ENCODE peak calls at places on chromosomes 2 and 18, in five cellular contexts. M is Peyer's patch; V is HepG2; A is CD8-positive, alpha-beta memory T cell; T is heart left ventricle. C is an unnamed sample. For H3K4me1, the result is how much of the 10 kb centered on the place peaks cover.

GRCh38 chr2:74628538-74629105 is 19.5 kb downstream of the M1AP start:
- DNase-seq in T (no peak), V (no peak), M (no peak), A (no peak), C (no peak)

GRCh38 chr2:26668041-26668440 is 24.5 kb upstream of the KCNK3 start:
- DNase-seq in A (no peak), V (no peak), T (no peak), M (no peak), C (no peak)

GRCh38 chr2:86078801-86079545 is 26.7 kb downstream of the POLR1A start:
- DNase-seq in T (peak), A (peak), V (no peak), M (no peak), C (no peak)

GRCh38 chr2:85905187-85905666 is 16.4 kb upstream of the ST3GAL5 start:
- DNase-seq in V (no peak), T (no peak), A (no peak), M (no peak), C (no peak)

GRCh38 chr2:56132138-56132537 is 51.7 kb upstream of the CCDC85A start:
- DNase-seq in V (peak), A (no peak), M (no peak), T (no peak), C (no peak)

GRCh38 chr2:231523451-231524266 is 6.6 kb downstream of the NMUR1 start:
- DNase-seq in M (no peak), A (peak), T (no peak), V (no peak), C (no peak)

GRCh38 chr18:29853126-29853525 is 1189.4 kb downstream of the DSC3 start:
- DNase-seq in T (no peak), M (no peak), A (no peak), V (no peak), C (no peak)

GRCh38 chr2:187150667-187151066 is 297.4 kb downstream of the CALCRL start:
- DNase-seq in M (no peak), T (no peak), A (no peak), V (no peak), C (no peak)

GRCh38 chr2:113406114-113406513 is 31.4 kb upstream of the ZNG1B start:
- DNase-seq in V (no peak), T (no peak), M (no peak), A (no peak), C (no peak)

GRCh38 chr2:182870227-182870626 is 3.8 kb upstream of the FRZB start:
- DNase-seq in T (no peak), A (no peak), V (peak), M (no peak), C (no peak)

GRCh38 chr2:33268246-33268831 is 208.1 kb upstream of the RASGRP3 start:
- DNase-seq in M (no peak), A (no peak), T (no peak), V (no peak), C (no peak)

GRCh38 chr2:196607073-196607472 is 32.4 kb upstream of the CCDC150 start:
- DNase-seq in M (no peak), T (no peak), V (no peak), A (no peak), C (no peak)

GRCh38 chr2:152247337-152247695 is 71.8 kb upstream of the STAM2 start:
- DNase-seq in M (no peak), A (no peak), T (no peak), V (no peak), C (no peak)

GRCh38 chr2:171787333-171788072 is 100.2 kb downstream of the DYNC1I2 start:
- DNase-seq in M (no peak), T (no peak), V (peak), A (no peak), C (no peak)

GRCh38 chr18:9109523-9109922 is 7.0 kb downstream of the NDUFV2 start:
- DNase-seq in M (no peak), A (no peak), V (no peak), T (no peak), C (no peak)

GRCh38 chr2:110679337-110679707 is 1.5 kb upstream of the BUB1 start:
- DNase-seq in A (no peak), M (no peak), V (no peak), T (no peak), C (no peak)

GRCh38 chr2:6069354-6069753 is 377.2 kb downstream of the SOX11 start:
- DNase-seq in V (no peak), A (no peak), T (no peak), M (no peak), C (no peak)

GRCh38 chr2:8217366-8218125 is 464.3 kb upstream of the ID2 start:
- DNase-seq in V (no peak), M (no peak), A (no peak), T (no peak), C (no peak)

GRCh38 chr2:232142049-232142448 is 180.5 kb downstream of the DIS3L2 start:
- DNase-seq in T (peak), V (peak), M (no peak), A (no peak), C (no peak)

GRCh38 chr18:74836296-74837139 is 238.8 kb downstream of the ZNF407 start:
- DNase-seq in M (no peak), A (no peak), V (peak), T (peak), C (no peak)

GRCh38 chr2:195590199-195590865 is 66.7 kb upstream of the SLC39A10 start:
- DNase-seq in V (no peak), T (peak), M (no peak), A (no peak), C (no peak)

GRCh38 chr18:79911009-79911870 is 40.2 kb downstream of the SLC66A2 start:
- DNase-seq in A (no peak), V (no peak), M (no peak), T (no peak), C (peak)

GRCh38 chr18:8856187-8856586 is 150.8 kb downstream of the MTCL1 start:
- DNase-seq in V (no peak), A (no peak), M (no peak), T (no peak), C (no peak)

GRCh38 chr2:231425811-231426703 is 30.5 kb downstream of the B3GNT7 start:
- DNase-seq in V (no peak), T (no peak), M (no peak), A (peak), C (no peak)

GRCh38 chr2:138744709-138745108 is 35.5 kb downstream of the NXPH2 start:
- DNase-seq in A (no peak), V (no peak), M (no peak), T (no peak), C (peak)

GRCh38 chr2:64540615-64541014 is 16.5 kb downstream of the AFTPH start:
- DNase-seq in M (no peak), T (no peak), V (no peak), A (no peak), C (no peak)

GRCh38 chr2:175743020-175743419 is 259.0 kb downstream of the LNPK start:
- DNase-seq in A (no peak), T (no peak), V (no peak), M (no peak), C (no peak)

GRCh38 chr2:128615571-128615970 is 296.9 kb upstream of the HS6ST1 start:
- DNase-seq in V (no peak), M (peak), T (no peak), A (no peak), C (peak)

GRCh38 chr2:135010200-135010942 is 36.9 kb downstream of the MAP3K19 start:
- DNase-seq in T (no peak), M (no peak), V (no peak), A (no peak), C (no peak)

DNA sequence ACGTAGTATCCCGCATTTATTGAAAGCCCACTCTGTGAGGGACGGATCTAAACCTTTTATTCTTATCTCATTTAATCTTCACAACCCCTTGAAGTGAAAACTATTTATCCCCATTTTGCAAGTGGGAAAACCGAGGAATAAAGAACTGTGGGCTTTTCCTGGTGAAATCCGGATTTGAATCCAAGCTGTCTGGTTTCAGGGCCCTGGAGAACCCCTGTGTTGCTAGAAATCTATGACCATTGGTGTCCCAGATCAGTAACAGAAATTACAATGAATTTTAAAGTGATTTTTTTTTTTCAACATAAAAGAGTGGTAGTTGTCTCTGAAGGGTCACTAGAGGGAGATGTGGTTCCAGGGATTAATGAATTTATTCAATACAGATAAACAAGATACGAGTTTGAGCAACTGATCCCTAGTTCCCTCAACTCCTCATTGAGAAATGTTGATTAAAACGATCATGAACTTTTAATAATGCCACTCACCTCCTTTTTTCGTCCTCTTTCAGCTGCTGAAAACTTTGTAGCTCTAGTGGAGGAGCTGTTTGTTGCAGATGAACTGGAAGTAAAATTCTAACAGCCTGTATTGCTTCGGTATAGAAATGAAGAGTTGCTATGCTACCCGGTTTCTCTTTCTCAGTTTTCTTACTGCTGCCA is 940 bp downstream of the XRCC5 start:
- DNase-seq in M (no peak), V (peak), A (no peak), T (no peak), C (no peak)
- H3K4me1 ChIP-seq in M (under half), V (half or more), A (half or more), T (under half), C (under half)

GRCh38 chr2:237884681-237885080 is 25.3 kb downstream of the RAMP1 start:
- DNase-seq in A (peak), V (no peak), T (no peak), M (peak), C (no peak)
- H3K4me1 ChIP-seq in A (under half), V (under half), T (under half), M (under half), C (under half)

DNA sequence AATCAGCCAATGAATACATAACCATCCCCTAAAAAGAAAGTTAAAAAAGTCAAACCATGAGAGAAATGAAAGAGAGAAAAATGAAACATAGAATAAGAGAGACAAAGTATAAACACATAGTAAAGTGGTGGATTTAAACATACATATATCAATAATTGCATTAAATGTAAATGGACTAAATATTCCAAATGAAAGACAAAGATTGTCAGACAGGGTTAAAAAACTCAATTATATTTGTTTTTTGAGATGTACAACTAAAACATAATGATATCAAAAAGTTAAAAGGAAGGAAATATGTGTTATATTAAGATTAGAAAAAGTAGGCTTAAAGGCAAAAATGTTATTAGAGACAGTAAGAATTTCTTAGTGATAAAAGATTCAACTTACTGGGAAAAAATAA is 83.8 kb upstream of the CELF4 start:
- DNase-seq in M (no peak), A (no peak), T (no peak), V (no peak), C (no peak)
- H3K4me1 ChIP-seq in M (under half), A (under half), T (under half), V (under half), C (under half)

GRCh38 chr2:54981409-54981808 is 68.8 kb downstream of the RTN4 start:
- DNase-seq in A (no peak), V (no peak), M (no peak), T (no peak), C (no peak)
- H3K4me1 ChIP-seq in A (under half), V (under half), M (under half), T (half or more), C (half or more)

GRCh38 chr2:71599646-71600236 is 146.4 kb downstream of the DYSF start:
- DNase-seq in V (no peak), A (no peak), M (no peak), T (no peak), C (no peak)

GRCh38 chr2:71599038-71599437 is 145.7 kb downstream of the DYSF start:
- DNase-seq in M (no peak), A (no peak), T (no peak), V (no peak), C (no peak)

GRCh38 chr2:71600572-71600971 is 147.2 kb downstream of the DYSF start:
- DNase-seq in V (no peak), T (no peak), A (no peak), M (no peak), C (peak)

GRCh38 chr2:71597749-71598148 is 144.4 kb downstream of the DYSF start:
- DNase-seq in A (no peak), M (no peak), T (no peak), V (no peak), C (no peak)

GRCh38 chr2:71598526-71598925 is 145.2 kb downstream of the DYSF start:
- DNase-seq in M (no peak), V (no peak), A (no peak), T (no peak), C (no peak)
- H3K4me1 ChIP-seq in M (under half), V (under half), A (under half), T (under half), C (under half)

DNA sequence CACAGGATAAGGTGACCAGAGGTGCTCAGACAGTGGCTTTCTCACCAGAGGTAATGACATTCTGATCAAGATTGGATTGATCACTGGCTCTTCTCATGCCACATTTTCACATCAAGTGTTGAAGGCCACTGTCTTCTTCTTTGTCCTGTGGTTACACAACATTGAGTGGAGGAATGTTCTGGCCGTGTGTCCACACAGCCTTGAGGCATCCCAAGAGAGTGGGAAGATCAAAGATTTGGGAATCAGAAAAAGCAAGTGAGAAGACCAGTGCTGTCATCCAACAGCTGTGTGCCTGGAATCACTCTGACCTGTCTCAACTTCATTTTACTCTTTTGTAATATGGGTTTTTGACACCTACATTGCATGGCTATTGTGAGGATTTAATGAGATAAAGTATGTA is 67.4 kb downstream of the IL1R2 start:
- DNase-seq in M (no peak), A (no peak), V (no peak), T (no peak), C (no peak)
- H3K4me1 ChIP-seq in M (under half), A (under half), V (half or more), T (half or more), C (under half)

C was measured in psoas muscle.